ENCODE peak calls at places on chromosomes 1 and 21, in six cellular contexts. One of them, this sample, is unnamed.

GRCh38 chr1:86515597-86515996 is 31.3 kb upstream of the CLCA4 start:
- DNase-seq in AG10803: no peak
- DNase-seq in AG04450: no peak
- DNase-seq in WERI-Rb-1: peak
- DNase-seq in A549: peak
- DNase-seq in heart left ventricle: no peak
- DNase-seq in this sample: no peak

GRCh38 chr1:31626451-31627202 is 9.1 kb downstream of the HCRTR1 start:
- DNase-seq in A549: no peak
- DNase-seq in heart left ventricle: peak
- DNase-seq in AG10803: peak
- DNase-seq in WERI-Rb-1: peak
- DNase-seq in AG04450: no peak
- DNase-seq in this sample: no peak

GRCh38 chr1:90727917-90728655 is 11.0 kb upstream of the BARHL2 start:
- DNase-seq in AG10803: no peak
- DNase-seq in A549: no peak
- DNase-seq in AG04450: no peak
- DNase-seq in heart left ventricle: no peak
- DNase-seq in WERI-Rb-1: no peak
- DNase-seq in this sample: no peak

GRCh38 chr21:39048574-39048973 is 134.7 kb downstream of the PSMG1 start:
- DNase-seq in WERI-Rb-1: no peak
- DNase-seq in AG04450: no peak
- DNase-seq in AG10803: peak
- DNase-seq in A549: no peak
- DNase-seq in heart left ventricle: no peak
- DNase-seq in this sample: no peak

GRCh38 chr21:29893687-29894086 is 46.1 kb downstream of the GRIK1 start:
- DNase-seq in AG10803: no peak
- DNase-seq in heart left ventricle: no peak
- DNase-seq in WERI-Rb-1: no peak
- DNase-seq in AG04450: no peak
- DNase-seq in A549: no peak
- DNase-seq in this sample: no peak

GRCh38 chr1:214102907-214103306 is 115.1 kb downstream of the PROX1 start:
- DNase-seq in AG04450: peak
- DNase-seq in WERI-Rb-1: no peak
- DNase-seq in A549: peak
- DNase-seq in AG10803: peak
- DNase-seq in heart left ventricle: no peak
- DNase-seq in this sample: peak

GRCh38 chr1:53362851-53363642 is 35.2 kb upstream of the LRP8 start:
- DNase-seq in A549: peak
- DNase-seq in AG04450: no peak
- DNase-seq in AG10803: no peak
- DNase-seq in WERI-Rb-1: peak
- DNase-seq in heart left ventricle: no peak
- DNase-seq in this sample: no peak

GRCh38 chr1:51936531-51936930 is 54.0 kb downstream of the RAB3B start:
- DNase-seq in WERI-Rb-1: no peak
- DNase-seq in heart left ventricle: no peak
- DNase-seq in AG10803: peak
- DNase-seq in A549: no peak
- DNase-seq in AG04450: no peak
- DNase-seq in this sample: no peak

GRCh38 chr1:19483261-19483660 is 2.1 kb downstream of the CAPZB start:
- DNase-seq in WERI-Rb-1: no peak
- DNase-seq in A549: no peak
- DNase-seq in heart left ventricle: no peak
- DNase-seq in AG04450: no peak
- DNase-seq in AG10803: no peak
- DNase-seq in this sample: no peak

GRCh38 chr1:108503062-108503740 is 53.1 kb downstream of the NBPF6 start:
- DNase-seq in WERI-Rb-1: no peak
- DNase-seq in heart left ventricle: no peak
- DNase-seq in AG04450: peak
- DNase-seq in AG10803: peak
- DNase-seq in A549: peak
- DNase-seq in this sample: peak

GRCh38 chr1:15468145-15468544 is 7.8 kb upstream of the CELA2B start:
- DNase-seq in A549: no peak
- DNase-seq in WERI-Rb-1: no peak
- DNase-seq in heart left ventricle: no peak
- DNase-seq in AG04450: no peak
- DNase-seq in AG10803: no peak
- DNase-seq in this sample: no peak

GRCh38 chr1:55751776-55752175 is 536.6 kb upstream of the USP24 start:
- DNase-seq in A549: no peak
- DNase-seq in AG04450: no peak
- DNase-seq in heart left ventricle: no peak
- DNase-seq in AG10803: peak
- DNase-seq in WERI-Rb-1: no peak
- DNase-seq in this sample: no peak

GRCh38 chr1:30191154-30191702 is 532.2 kb downstream of the MATN1 start:
- DNase-seq in A549: peak
- DNase-seq in WERI-Rb-1: peak
- DNase-seq in AG10803: peak
- DNase-seq in AG04450: no peak
- DNase-seq in heart left ventricle: no peak
- DNase-seq in this sample: no peak

GRCh38 chr1:160400646-160401486 is 502 bp downstream of the VANGL2 start:
- DNase-seq in AG10803: no peak
- DNase-seq in AG04450: no peak
- DNase-seq in WERI-Rb-1: peak
- DNase-seq in heart left ventricle: peak
- DNase-seq in A549: no peak
- DNase-seq in this sample: no peak

GRCh38 chr1:58922302-58923089 is 138.6 kb upstream of the JUN start:
- DNase-seq in WERI-Rb-1: no peak
- DNase-seq in AG04450: no peak
- DNase-seq in AG10803: peak
- DNase-seq in heart left ventricle: peak
- DNase-seq in A549: no peak
- DNase-seq in this sample: peak

GRCh38 chr1:220952941-220953340 is 73.7 kb downstream of the HLX start:
- DNase-seq in WERI-Rb-1: no peak
- DNase-seq in A549: no peak
- DNase-seq in AG04450: no peak
- DNase-seq in heart left ventricle: no peak
- DNase-seq in AG10803: peak
- DNase-seq in this sample: no peak

GRCh38 chr1:174877208-174877673 is 122.5 kb upstream of the CACYBP start:
- DNase-seq in AG10803: no peak
- DNase-seq in AG04450: no peak
- DNase-seq in A549: no peak
- DNase-seq in heart left ventricle: peak
- DNase-seq in WERI-Rb-1: no peak
- DNase-seq in this sample: no peak

GRCh38 chr1:115717541-115717940 is 51.0 kb downstream of the CASQ2 start:
- DNase-seq in AG04450: no peak
- DNase-seq in AG10803: peak
- DNase-seq in heart left ventricle: peak
- DNase-seq in A549: peak
- DNase-seq in WERI-Rb-1: peak
- DNase-seq in this sample: no peak

GRCh38 chr1:200670215-200671118 is 760 bp upstream of the DDX59 start:
- DNase-seq in A549: peak
- DNase-seq in AG10803: no peak
- DNase-seq in WERI-Rb-1: peak
- DNase-seq in AG04450: no peak
- DNase-seq in heart left ventricle: peak
- DNase-seq in this sample: no peak

GRCh38 chr1:205183676-205184335 is 27.7 kb downstream of the DSTYK start:
- DNase-seq in AG10803: peak
- DNase-seq in WERI-Rb-1: no peak
- DNase-seq in heart left ventricle: peak
- DNase-seq in AG04450: peak
- DNase-seq in A549: no peak
- DNase-seq in this sample: no peak

GRCh38 chr1:56584910-56585528 is 5.7 kb upstream of the PLPP3 start:
- DNase-seq in A549: peak
- DNase-seq in WERI-Rb-1: no peak
- DNase-seq in heart left ventricle: no peak
- DNase-seq in AG04450: peak
- DNase-seq in AG10803: peak
- DNase-seq in this sample: no peak

GRCh38 chr1:242178924-242179708 is 180.2 kb upstream of the MAP1LC3C start:
- DNase-seq in heart left ventricle: no peak
- DNase-seq in AG04450: no peak
- DNase-seq in WERI-Rb-1: no peak
- DNase-seq in AG10803: no peak
- DNase-seq in A549: no peak
- DNase-seq in this sample: no peak

GRCh38 chr1:56190975-56191768 is 388.2 kb downstream of the PLPP3 start:
- DNase-seq in AG10803: peak
- DNase-seq in heart left ventricle: no peak
- DNase-seq in AG04450: no peak
- DNase-seq in A549: peak
- DNase-seq in WERI-Rb-1: no peak
- DNase-seq in this sample: no peak

GRCh38 chr1:161707503-161707902 is 474 bp downstream of the FCRLA start:
- DNase-seq in WERI-Rb-1: no peak
- DNase-seq in AG10803: no peak
- DNase-seq in heart left ventricle: no peak
- DNase-seq in A549: no peak
- DNase-seq in AG04450: no peak
- DNase-seq in this sample: no peak

GRCh38 chr1:161709373-161709772 is 2.3 kb downstream of the FCRLA start:
- DNase-seq in AG10803: no peak
- DNase-seq in A549: no peak
- DNase-seq in WERI-Rb-1: no peak
- DNase-seq in AG04450: no peak
- DNase-seq in heart left ventricle: no peak
- DNase-seq in this sample: no peak

GRCh38 chr1:161706483-161707347 is at the start of gene FCRLA:
- DNase-seq in AG04450: peak
- DNase-seq in A549: peak
- DNase-seq in heart left ventricle: no peak
- DNase-seq in WERI-Rb-1: no peak
- DNase-seq in AG10803: peak
- DNase-seq in this sample: peak

GRCh38 chr1:161705537-161705936 is 1.5 kb upstream of the FCRLA start:
- DNase-seq in AG04450: no peak
- DNase-seq in heart left ventricle: no peak
- DNase-seq in AG10803: no peak
- DNase-seq in WERI-Rb-1: no peak
- DNase-seq in A549: no peak
- DNase-seq in this sample: no peak

GRCh38 chr1:161706116-161706482 is 930 bp upstream of the FCRLA start:
- DNase-seq in AG04450: no peak
- DNase-seq in WERI-Rb-1: no peak
- DNase-seq in A549: no peak
- DNase-seq in heart left ventricle: no peak
- DNase-seq in AG10803: peak
- DNase-seq in this sample: no peak
- H3K4me3 ChIP-seq in AG04450: no peak
- H3K4me3 ChIP-seq in WERI-Rb-1: no peak
- H3K4me3 ChIP-seq in A549: no peak
- H3K4me3 ChIP-seq in heart left ventricle: no peak
- H3K4me3 ChIP-seq in AG10803: no peak
- H3K4me3 ChIP-seq in this sample: no peak

GRCh38 chr1:34787461-34788420 is 5.1 kb upstream of the GJA4 start:
- DNase-seq in AG04450: no peak
- DNase-seq in A549: no peak
- DNase-seq in AG10803: peak
- DNase-seq in WERI-Rb-1: peak
- DNase-seq in heart left ventricle: peak
- DNase-seq in this sample: no peak
- TF ChIP-seq CTCF in AG04450: no peak
- TF ChIP-seq CTCF in A549: no peak
- TF ChIP-seq CTCF in AG10803: peak
- TF ChIP-seq CTCF in WERI-Rb-1: peak
- TF ChIP-seq CTCF in heart left ventricle: peak
- TF ChIP-seq CTCF in this sample: peak

DNA sequence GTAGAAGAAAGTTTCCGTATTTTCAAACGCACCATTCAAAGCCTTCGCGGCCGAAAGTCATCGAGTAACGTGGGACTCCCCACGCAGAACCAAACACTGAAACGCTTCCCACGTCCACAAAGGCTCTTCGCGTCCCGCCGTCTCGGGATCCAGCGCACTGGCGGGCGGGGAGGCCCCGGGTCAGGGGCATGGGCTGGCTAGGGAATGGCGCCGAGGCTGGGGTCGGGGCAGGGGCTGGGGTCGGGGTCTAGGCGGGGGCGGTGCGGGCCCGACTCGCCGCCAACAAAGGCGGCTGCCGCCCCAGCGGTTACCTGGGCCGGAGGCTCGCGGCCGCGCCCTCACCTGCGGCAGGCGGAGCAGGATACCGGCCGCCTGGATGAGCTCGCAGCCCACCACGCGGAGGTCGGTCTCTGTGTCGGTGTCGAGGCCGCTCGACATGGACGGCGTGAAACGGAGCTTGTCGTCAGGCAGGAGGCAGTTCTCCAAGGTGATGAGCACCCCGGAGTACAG is 403 bp downstream of the CCNL2 start:
- DNase-seq in AG10803: no peak
- DNase-seq in WERI-Rb-1: no peak
- DNase-seq in AG04450: no peak
- DNase-seq in heart left ventricle: peak
- DNase-seq in A549: no peak
- DNase-seq in this sample: no peak
- H3K4me3 ChIP-seq in AG10803: peak
- H3K4me3 ChIP-seq in WERI-Rb-1: peak
- H3K4me3 ChIP-seq in AG04450: peak
- H3K4me3 ChIP-seq in heart left ventricle: peak
- H3K4me3 ChIP-seq in A549: peak
- H3K4me3 ChIP-seq in this sample: peak

GRCh38 chr1:68459091-68459490 is 9.3 kb upstream of the RPE65 start:
- DNase-seq in AG04450: no peak
- DNase-seq in AG10803: no peak
- DNase-seq in WERI-Rb-1: no peak
- DNase-seq in heart left ventricle: no peak
- DNase-seq in A549: no peak
- DNase-seq in this sample: no peak

GRCh38 chr1:68456207-68456606 is 6.5 kb upstream of the RPE65 start:
- DNase-seq in AG04450: no peak
- DNase-seq in AG10803: no peak
- DNase-seq in WERI-Rb-1: no peak
- DNase-seq in A549: no peak
- DNase-seq in heart left ventricle: no peak
- DNase-seq in this sample: no peak

GRCh38 chr1:68453060-68453665 is 3.4 kb upstream of the RPE65 start:
- DNase-seq in AG10803: no peak
- DNase-seq in heart left ventricle: no peak
- DNase-seq in A549: no peak
- DNase-seq in WERI-Rb-1: no peak
- DNase-seq in AG04450: no peak
- DNase-seq in this sample: no peak

GRCh38 chr1:68449901-68450300 is at the start of gene RPE65:
- DNase-seq in AG04450: no peak
- DNase-seq in heart left ventricle: no peak
- DNase-seq in A549: no peak
- DNase-seq in AG10803: no peak
- DNase-seq in WERI-Rb-1: peak
- DNase-seq in this sample: no peak

GRCh38 chr1:68454534-68454933 is 4.8 kb upstream of the RPE65 start:
- DNase-seq in AG04450: no peak
- DNase-seq in A549: no peak
- DNase-seq in WERI-Rb-1: peak
- DNase-seq in heart left ventricle: peak
- DNase-seq in AG10803: no peak
- DNase-seq in this sample: no peak
- TF ChIP-seq CTCF in AG04450: no peak
- TF ChIP-seq CTCF in A549: no peak
- TF ChIP-seq CTCF in WERI-Rb-1: peak
- TF ChIP-seq CTCF in heart left ventricle: no peak
- TF ChIP-seq CTCF in AG10803: no peak
- TF ChIP-seq CTCF in this sample: peak

This sample was measured in epithelial cell of proximal tubule.